ENCODE peak calls at places on chromosomes 1 and 21, in four cellular contexts. One of them, this sample, is unnamed.

GRCh38 chr21:33198346-33199135 is 31.2 kb upstream of the IFNAR2 start:
- DNase-seq in EL: no peak
- DNase-seq in posterior cingulate gyrus: no peak
- DNase-seq in GM18507: no peak
- DNase-seq in this sample: peak

GRCh38 chr1:71770121-71770520 is 512.2 kb downstream of the NEGR1 start:
- DNase-seq in EL: peak
- DNase-seq in posterior cingulate gyrus: no peak
- DNase-seq in GM18507: no peak
- DNase-seq in this sample: no peak

GRCh38 chr1:111988743-111989453 is 570 bp downstream of the KCND3 start:
- DNase-seq in EL: no peak
- DNase-seq in posterior cingulate gyrus: peak
- DNase-seq in GM18507: no peak
- DNase-seq in this sample: no peak

GRCh38 chr1:51354417-51354816 is 24.1 kb upstream of the TTC39A start:
- DNase-seq in EL: no peak
- DNase-seq in posterior cingulate gyrus: no peak
- DNase-seq in GM18507: no peak
- DNase-seq in this sample: no peak

GRCh38 chr1:119713538-119714456 is 2.1 kb downstream of the PHGDH start:
- DNase-seq in EL: peak
- DNase-seq in posterior cingulate gyrus: no peak
- DNase-seq in GM18507: no peak
- DNase-seq in this sample: peak

GRCh38 chr1:228036701-228037231 is 30.0 kb downstream of the WNT3A start:
- DNase-seq in EL: no peak
- DNase-seq in posterior cingulate gyrus: peak
- DNase-seq in GM18507: no peak
- DNase-seq in this sample: no peak

GRCh38 chr21:41705546-41706262 is 61.1 kb downstream of the RIPK4 start:
- DNase-seq in EL: no peak
- DNase-seq in posterior cingulate gyrus: no peak
- DNase-seq in GM18507: no peak
- DNase-seq in this sample: no peak

GRCh38 chr1:184567648-184568047 is 180.8 kb downstream of the C1orf21 start:
- DNase-seq in EL: peak
- DNase-seq in posterior cingulate gyrus: no peak
- DNase-seq in GM18507: no peak
- DNase-seq in this sample: no peak

GRCh38 chr1:33957854-33958253 is 94.0 kb downstream of the HMGB4 start:
- DNase-seq in EL: no peak
- DNase-seq in posterior cingulate gyrus: peak
- DNase-seq in GM18507: no peak
- DNase-seq in this sample: no peak

GRCh38 chr1:207364622-207365021 is 43.1 kb downstream of the CD55 start:
- DNase-seq in EL: no peak
- DNase-seq in posterior cingulate gyrus: no peak
- DNase-seq in GM18507: no peak
- DNase-seq in this sample: no peak

GRCh38 chr21:31351438-31351837 is 7.4 kb upstream of the TIAM1 start:
- DNase-seq in EL: peak
- DNase-seq in posterior cingulate gyrus: no peak
- DNase-seq in GM18507: no peak
- DNase-seq in this sample: no peak

GRCh38 chr21:42245348-42246185 is 26.6 kb downstream of the ABCG1 start:
- DNase-seq in EL: no peak
- DNase-seq in posterior cingulate gyrus: peak
- DNase-seq in GM18507: no peak
- DNase-seq in this sample: no peak

GRCh38 chr1:11337536-11338350 is 64.7 kb downstream of the UBIAD1 start:
- DNase-seq in EL: peak
- DNase-seq in posterior cingulate gyrus: no peak
- DNase-seq in GM18507: peak
- DNase-seq in this sample: no peak

GRCh38 chr1:10117132-10117531 is 84.4 kb downstream of the UBE4B start:
- DNase-seq in EL: no peak
- DNase-seq in posterior cingulate gyrus: no peak
- DNase-seq in GM18507: no peak
- DNase-seq in this sample: no peak

GRCh38 chr1:26582836-26583460 is 53.4 kb downstream of the RPS6KA1 start:
- DNase-seq in EL: peak
- DNase-seq in posterior cingulate gyrus: no peak
- DNase-seq in GM18507: peak
- DNase-seq in this sample: no peak

GRCh38 chr1:185257947-185258203 is 59.2 kb downstream of the IVNS1ABP start:
- DNase-seq in EL: no peak
- DNase-seq in posterior cingulate gyrus: no peak
- DNase-seq in GM18507: no peak
- DNase-seq in this sample: no peak

GRCh38 chr1:26854953-26855352 is 8.0 kb upstream of the SFN start:
- DNase-seq in EL: no peak
- DNase-seq in posterior cingulate gyrus: no peak
- DNase-seq in GM18507: no peak
- DNase-seq in this sample: no peak

GRCh38 chr1:1925437-1926345 is 6.6 kb upstream of the TMEM52 start:
- DNase-seq in EL: no peak
- DNase-seq in posterior cingulate gyrus: no peak
- DNase-seq in GM18507: no peak
- DNase-seq in this sample: no peak